ENCODE peak calls at places on chromosomes 4 and X, in nine cellular contexts. L is A549, R is WTC11, A is K562, J is HepG2, T is GM12878, Q is HCT116, M is H1, D is SK-N-SH. H is an unnamed sample.
A peak's percentile ranks its signal among the peaks of the same experiment; 100 is the strongest.

GRCh38 chr4:67091668-67092067 is 453.6 kb downstream of the CENPC start:
- DNase-seq in L (no peak), R (no peak), A (no peak), J (no peak), T (no peak), Q (no peak), M (no peak), D (no peak), H (no peak)

GRCh38 chrX:50081282-50081955 is 119.4 kb downstream of the AKAP4 start:
- DNase-seq in L (peak; percentile 37), R (peak; percentile 33), A (no peak), J (peak; percentile 10), T (no peak), Q (no peak), M (no peak), D (peak; percentile 27), H (peak; percentile 37)

GRCh38 chrX:63354484-63354883 is 3.4 kb upstream of the SPIN4 start:
- DNase-seq in L (no peak), R (no peak), A (no peak), J (no peak), T (no peak), Q (no peak), M (no peak), D (no peak), H (peak; percentile 15)

GRCh38 chr4:73816814-73817213 is 19.7 kb upstream of the CXCL6 start:
- DNase-seq in L (peak; percentile 66), R (no peak), A (no peak), J (no peak), T (no peak), Q (no peak), M (no peak), D (no peak), H (peak; percentile 29)

GRCh38 chr4:6324999-6325790 is 55.5 kb downstream of the WFS1 start:
- DNase-seq in L (no peak), R (no peak), A (no peak), J (no peak), T (no peak), Q (no peak), M (no peak), D (no peak), H (no peak)

GRCh38 chr4:86512631-86513030 is 81.5 kb upstream of the PTPN13 start:
- DNase-seq in L (no peak), R (no peak), A (no peak), J (no peak), T (no peak), Q (no peak), M (no peak), D (no peak), H (no peak)

GRCh38 chr4:22504931-22505330 is 10.9 kb downstream of the ADGRA3 start:
- DNase-seq in L (no peak), R (no peak), A (no peak), J (no peak), T (no peak), Q (no peak), M (no peak), D (no peak), H (no peak)

GRCh38 chrX:25144043-25144940 is 128.5 kb upstream of the ARX start:
- DNase-seq in L (peak; percentile 60), R (peak; percentile 55), A (peak; percentile 58), J (peak; percentile 10), T (no peak), Q (peak; percentile 26), M (no peak), D (peak; percentile 51), H (peak; percentile 52)

GRCh38 chr4:102780476-102781144 is 19.8 kb upstream of the MANBA start:
- DNase-seq in L (peak; percentile 32), R (no peak), A (peak; percentile 72), J (peak; percentile 57), T (no peak), Q (no peak), M (no peak), D (no peak), H (no peak)

GRCh38 chr4:869776-870175 is 43.8 kb upstream of the CPLX1 start:
- DNase-seq in L (no peak), R (no peak), A (no peak), J (no peak), T (no peak), Q (no peak), M (no peak), D (no peak), H (no peak)

GRCh38 chr4:46425775-46426400 is 36.0 kb upstream of the GABRA2 start:
- DNase-seq in L (no peak), R (no peak), A (no peak), J (peak; percentile 28), T (no peak), Q (no peak), M (no peak), D (no peak), H (peak; percentile 15)

GRCh38 chr4:133513891-133514290 is 364.8 kb downstream of the PCDH10 start:
- DNase-seq in L (no peak), R (no peak), A (no peak), J (no peak), T (no peak), Q (no peak), M (no peak), D (no peak), H (no peak)

GRCh38 chr4:92099851-92100250 is 203.9 kb upstream of the GRID2 start:
- DNase-seq in L (no peak), R (no peak), A (no peak), J (no peak), T (no peak), Q (no peak), M (no peak), D (peak; percentile 4), H (no peak)

GRCh38 chr4:145732416-145732815 is 52.5 kb downstream of the C4orf51 start:
- DNase-seq in L (no peak), R (no peak), A (no peak), J (no peak), T (no peak), Q (no peak), M (no peak), D (no peak), H (no peak)

GRCh38 chrX:150958177-150958576 is 25.0 kb upstream of the HMGB3 start:
- DNase-seq in L (no peak), R (no peak), A (no peak), J (no peak), T (no peak), Q (no peak), M (no peak), D (no peak), H (no peak)

GRCh38 chr4:52822583-52823477 is 39.3 kb upstream of the RASL11B start:
- DNase-seq in L (no peak), R (no peak), A (no peak), J (no peak), T (no peak), Q (peak; percentile 41), M (no peak), D (no peak), H (no peak)

GRCh38 chrX:80765226-80765625 is 44.5 kb downstream of the BRWD3 start:
- DNase-seq in L (peak; percentile 33), R (no peak), A (no peak), J (peak; percentile 4), T (no peak), Q (no peak), M (no peak), D (no peak), H (no peak)

GRCh38 chrX:56783996-56784620 is 55.1 kb downstream of the NBDY start:
- DNase-seq in L (no peak), R (no peak), A (no peak), J (no peak), T (no peak), Q (no peak), M (no peak), D (no peak), H (no peak)

GRCh38 chrX:25858273-25858880 is 279.8 kb upstream of the MAGEB18 start:
- DNase-seq in L (no peak), R (no peak), A (no peak), J (no peak), T (no peak), Q (no peak), M (no peak), D (no peak), H (no peak)

GRCh38 chrX:71650333-71650969 is 16.9 kb upstream of the LOC101059915 start:
- DNase-seq in L (peak; percentile 17), R (no peak), A (peak; percentile 31), J (peak; percentile 14), T (no peak), Q (no peak), M (no peak), D (no peak), H (peak; percentile 56)

GRCh38 chr4:41320786-41321185 is 64.1 kb downstream of the UCHL1 start:
- DNase-seq in L (no peak), R (no peak), A (no peak), J (no peak), T (no peak), Q (no peak), M (no peak), D (no peak), H (no peak)
- TF ChIP-seq MAX in L (no peak), R (no peak), A (no peak), J (no peak), T (no peak), Q (no peak), M (no peak), D (no peak), H (no peak)

DNA sequence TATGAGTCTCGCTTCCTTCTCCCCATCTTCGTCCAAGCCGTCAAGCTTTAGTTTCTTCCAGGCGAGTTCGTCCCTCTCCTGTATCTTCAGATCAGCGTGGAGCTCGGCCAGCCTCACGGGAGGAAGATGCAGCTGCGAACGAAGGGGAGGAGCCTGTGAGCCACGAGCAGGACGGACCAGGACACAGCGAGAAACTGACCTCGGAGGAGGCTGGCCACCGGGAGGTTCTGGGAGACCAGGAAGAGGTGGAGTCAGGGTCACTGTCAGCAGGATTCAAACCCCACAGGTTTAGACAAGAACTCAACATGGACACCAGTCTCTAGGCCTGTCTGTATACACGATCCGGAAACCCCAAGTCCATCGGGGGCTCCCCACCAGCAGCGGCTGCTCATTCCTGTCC is 7.3 kb downstream of the LRPAP1 start:
- DNase-seq in L (no peak), R (peak; percentile 9), A (no peak), J (no peak), T (no peak), Q (no peak), M (no peak), D (no peak), H (no peak)
- TF ChIP-seq MAX in L (no peak), R (no peak), A (no peak), J (no peak), T (no peak), Q (no peak), M (no peak), D (no peak), H (no peak)

GRCh38 chr4:175871774-175872405 is 59.8 kb upstream of the GPM6A start:
- DNase-seq in L (no peak), R (no peak), A (no peak), J (no peak), T (no peak), Q (no peak), M (no peak), D (no peak), H (no peak)

GRCh38 chr4:175873707-175874106 is 61.6 kb upstream of the GPM6A start:
- DNase-seq in L (no peak), R (no peak), A (no peak), J (no peak), T (no peak), Q (no peak), M (no peak), D (no peak), H (no peak)

GRCh38 chr4:175874290-175874689 is 62.2 kb upstream of the GPM6A start:
- DNase-seq in L (no peak), R (no peak), A (no peak), J (no peak), T (no peak), Q (no peak), M (no peak), D (no peak), H (no peak)
- TF ChIP-seq MAX in L (no peak), R (no peak), A (no peak), J (no peak), T (no peak), Q (no peak), M (no peak), D (no peak), H (no peak)

GRCh38 chr4:183503497-183504063 is 1.3 kb upstream of the ING2 start:
- DNase-seq in L (no peak), R (no peak), A (no peak), J (no peak), T (peak; percentile 8), Q (no peak), M (no peak), D (no peak), H (no peak)
- TF ChIP-seq MAX in L (no peak), R (no peak), A (no peak), J (no peak), T (no peak), Q (no peak), M (no peak), D (no peak), H (peak; percentile 7)

H was measured in NB4.